ENCODE peak calls at places on chromosomes 3 and 15, in eight cellular contexts. Q is OCI-LY7, T is mammary epithelial cell, P is hepatocyte, A is DND-41, H is PC-9, V is GM12878, R is neural progenitor cell. N is an unnamed sample.

GRCh38 chr15:62739507-62739906 is 303.0 kb upstream of the TPM1 start:
- DNase-seq in T (peak; percentile 60), P (no peak), H (peak; percentile 63), Q (no peak), R (no peak), V (no peak), A (no peak), N (peak; percentile 70)

GRCh38 chr3:51946796-51947195 is 4.6 kb downstream of the PARP3 start:
- DNase-seq in T (no peak), Q (no peak), H (no peak), V (no peak), P (no peak), R (no peak), A (no peak), N (no peak)

GRCh38 chr15:25735550-25736384 is 127.4 kb downstream of the ATP10A start:
- DNase-seq in T (no peak), Q (no peak), H (no peak), V (no peak), R (no peak), A (no peak), P (no peak), N (no peak)

GRCh38 chr3:184750684-184751083 is 38.8 kb upstream of the MAGEF1 start:
- DNase-seq in Q (no peak), H (no peak), T (no peak), R (no peak), A (no peak), V (no peak), P (no peak), N (no peak)

GRCh38 chr3:8460815-8461482 is 40.7 kb upstream of the LMCD1 start:
- DNase-seq in Q (no peak), R (no peak), A (no peak), P (no peak), H (no peak), V (no peak), T (peak; percentile 4), N (no peak)

GRCh38 chr3:19734453-19734852 is 199.6 kb downstream of the EFHB start:
- DNase-seq in T (no peak), R (no peak), V (no peak), A (no peak), P (no peak), Q (no peak), H (no peak), N (no peak)

GRCh38 chr3:24682141-24682547 is 187.5 kb upstream of the THRB start:
- DNase-seq in T (peak; percentile 69), R (no peak), H (no peak), P (peak; percentile 34), V (no peak), Q (no peak), A (no peak), N (peak; percentile 30)

GRCh38 chr3:46926039-46926438 is 48.5 kb downstream of the PTH1R start:
- DNase-seq in A (no peak), P (peak; percentile 60), T (no peak), R (no peak), V (no peak), Q (no peak), H (no peak), N (no peak)

GRCh38 chr3:101852315-101852714 is 3.0 kb downstream of the NFKBIZ start:
- DNase-seq in R (no peak), T (no peak), V (no peak), H (no peak), P (no peak), A (no peak), Q (no peak), N (no peak)

GRCh38 chr15:80844011-80844732 is 65.0 kb downstream of the CEMIP start:
- DNase-seq in H (peak; percentile 91), P (no peak), A (no peak), V (no peak), T (peak; percentile 67), Q (no peak), R (no peak), N (peak; percentile 86)

DNA sequence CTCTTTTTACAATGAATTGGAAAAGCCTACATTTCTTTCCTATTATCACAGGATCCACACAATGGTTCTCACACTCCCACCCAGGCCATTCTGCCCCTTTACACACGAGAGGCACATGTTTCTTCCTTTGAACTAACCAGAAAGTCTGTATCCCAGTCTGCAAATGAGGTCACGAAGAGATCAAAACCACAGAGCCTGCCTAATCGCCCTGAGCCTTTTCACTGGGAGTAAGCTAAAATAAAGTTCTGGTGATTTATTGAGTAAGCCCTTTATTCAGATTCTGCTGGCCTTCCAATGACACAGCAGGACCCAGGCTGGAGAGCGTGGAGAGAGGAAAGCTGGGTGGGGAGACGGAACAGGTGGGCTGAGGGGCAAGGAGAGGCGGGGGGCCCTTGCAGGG is 78.7 kb downstream of the ATP1B3 start:
- DNase-seq in V (no peak), Q (no peak), P (no peak), A (peak; percentile 39), T (no peak), H (no peak), R (peak; percentile 57), N (no peak)
- H4K20me1 ChIP-seq in V (no peaks in the 10 kb centered on the region), Q (no peaks in the 10 kb centered on the region), P (no peaks in the 10 kb centered on the region), A (peaks cover 3% of the 10 kb centered on the region), T (no peaks in the 10 kb centered on the region), H (no peaks in the 10 kb centered on the region), R (peaks cover 19% of the 10 kb centered on the region), N (no peaks in the 10 kb centered on the region)

GRCh38 chr15:89406756-89407650 is 72.4 kb upstream of the POLG start:
- DNase-seq in V (no peak), R (peak; percentile 72), T (no peak), Q (no peak), P (no peak), H (no peak), A (no peak), N (no peak)

GRCh38 chr15:89409184-89409992 is 74.8 kb upstream of the POLG start:
- DNase-seq in P (no peak), Q (no peak), H (peak; percentile 11), A (no peak), R (peak; percentile 56), V (no peak), T (no peak), N (no peak)

GRCh38 chr15:89404023-89404422 is 69.4 kb upstream of the POLG start:
- DNase-seq in A (no peak), P (no peak), Q (no peak), V (no peak), H (no peak), T (no peak), R (no peak), N (no peak)

GRCh38 chr15:89408512-89409183 is 74.0 kb upstream of the POLG start:
- DNase-seq in P (no peak), T (no peak), R (peak; percentile 27), A (no peak), Q (no peak), V (no peak), H (peak; percentile 3), N (no peak)

DNA sequence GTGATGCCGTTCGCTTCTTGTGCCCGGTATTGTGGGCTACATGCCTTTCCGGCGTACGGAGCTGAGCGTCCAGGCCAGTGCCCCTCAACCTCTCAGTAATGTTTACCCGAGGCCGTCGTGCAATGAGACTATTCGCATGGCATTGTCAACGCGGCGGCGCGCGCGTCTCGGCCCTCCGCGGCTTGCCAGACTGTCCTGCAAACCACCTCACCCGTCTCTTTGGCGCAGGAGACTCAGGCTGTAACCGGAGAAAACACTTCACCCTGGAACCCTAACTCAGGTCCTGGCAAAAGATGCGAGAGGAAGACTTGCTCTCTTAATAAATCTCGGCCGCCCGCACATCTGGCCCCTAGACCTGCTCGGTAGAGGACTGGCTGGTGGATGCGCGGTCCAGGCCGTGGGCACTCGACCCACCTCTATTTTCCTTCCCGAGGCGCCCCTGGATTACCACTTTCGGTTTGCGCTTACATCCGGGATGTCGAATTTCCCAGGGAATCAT is 71.6 kb upstream of the POLG start:
- DNase-seq in P (no peak), A (no peak), R (peak; percentile 30), V (no peak), H (peak; percentile 6), Q (no peak), T (no peak), N (no peak)
- H4K20me1 ChIP-seq in P (no peaks in the 10 kb centered on the region), A (no peaks in the 10 kb centered on the region), R (peaks cover 93% of the 10 kb centered on the region), V (peaks cover 2% of the 10 kb centered on the region), H (no peaks in the 10 kb centered on the region), Q (no peaks in the 10 kb centered on the region), T (peaks cover 2% of the 10 kb centered on the region), N (no peaks in the 10 kb centered on the region)

DNA sequence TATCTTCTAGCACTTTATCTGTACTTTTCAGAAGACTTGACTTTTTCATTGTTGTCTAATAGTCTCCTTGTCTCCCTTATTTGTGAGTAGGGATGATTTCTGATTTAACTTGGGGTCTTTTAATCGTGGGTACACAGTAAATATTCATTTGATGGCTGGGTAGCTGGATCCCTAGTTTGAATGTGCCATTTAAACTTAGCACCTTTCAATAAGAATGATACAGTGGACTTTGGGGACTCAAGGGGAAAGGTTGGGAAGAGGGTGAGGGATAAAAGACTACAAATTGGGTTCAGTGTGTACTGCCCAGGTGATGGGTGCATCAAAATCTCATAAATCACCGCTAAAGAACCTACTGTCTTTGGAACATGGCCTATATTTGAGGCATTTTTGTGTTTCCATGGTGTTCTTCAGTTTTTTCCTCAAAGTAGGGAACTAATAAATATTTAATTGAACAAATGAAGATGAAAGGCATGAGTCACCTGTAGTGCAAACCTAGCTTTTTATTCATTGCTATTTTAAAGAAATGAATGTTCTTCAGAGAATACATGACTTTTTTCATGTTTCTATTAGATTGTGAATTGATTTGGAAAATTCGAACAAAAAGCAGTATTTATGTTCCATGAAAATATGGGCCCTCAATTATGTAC is 12.1 kb downstream of the FNDC3B start:
- DNase-seq in A (no peak), R (no peak), P (no peak), T (no peak), V (no peak), Q (no peak), H (no peak), N (no peak)
- H4K20me1 ChIP-seq in A (no peaks in the 10 kb centered on the region), R (peaks cover 49% of the 10 kb centered on the region), P (peaks cover 84% of the 10 kb centered on the region), T (no peaks in the 10 kb centered on the region), V (no peaks in the 10 kb centered on the region), Q (peaks cover 6% of the 10 kb centered on the region), H (peaks cover 97% of the 10 kb centered on the region), N (peaks cover 62% of the 10 kb centered on the region)

DNA sequence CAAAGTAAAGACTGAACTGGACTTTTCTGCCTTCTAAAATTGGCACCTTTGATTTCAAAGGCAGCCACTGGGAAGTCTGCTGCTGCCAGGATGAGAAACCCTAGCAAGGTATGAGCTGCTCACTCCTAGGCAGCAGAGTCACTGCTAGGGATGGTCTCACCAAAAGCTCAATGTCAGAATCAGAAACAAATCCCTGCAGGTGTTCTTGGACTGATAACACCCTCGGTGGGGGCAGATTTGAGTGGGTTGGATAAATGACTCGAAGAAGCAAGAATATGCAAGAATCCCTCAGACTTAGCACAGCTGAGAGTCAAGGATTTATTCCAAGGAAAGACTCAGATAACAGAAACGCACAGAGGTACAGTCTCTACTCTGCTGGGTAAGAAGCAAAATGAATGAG is 90.4 kb downstream of the PRICKLE2 start:
- DNase-seq in R (no peak), T (no peak), A (no peak), V (no peak), P (no peak), Q (no peak), H (no peak), N (no peak)
- H4K20me1 ChIP-seq in R (no peaks in the 10 kb centered on the region), T (no peaks in the 10 kb centered on the region), A (no peaks in the 10 kb centered on the region), V (no peaks in the 10 kb centered on the region), P (no peaks in the 10 kb centered on the region), Q (no peaks in the 10 kb centered on the region), H (no peaks in the 10 kb centered on the region), N (no peaks in the 10 kb centered on the region)

DNA sequence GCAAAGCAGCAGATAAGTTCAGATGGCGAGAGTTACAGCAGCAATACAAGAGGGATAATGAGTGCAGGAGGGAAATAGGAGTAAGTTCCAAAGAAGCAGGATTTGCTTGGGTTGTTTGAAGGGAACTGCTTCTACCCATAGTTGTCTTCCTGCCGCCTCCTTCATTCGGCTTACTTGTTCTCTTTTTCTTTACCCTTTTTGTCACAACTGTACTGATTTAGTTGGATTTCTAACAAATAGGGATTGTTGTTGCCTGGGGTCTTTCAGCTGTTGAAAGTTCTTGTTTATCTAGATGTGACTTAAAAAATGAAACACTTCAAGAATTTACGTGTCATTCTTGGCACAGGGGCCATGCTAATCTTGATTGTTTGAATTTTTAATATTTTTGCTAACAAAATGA is 25.9 kb downstream of the MORF4L1 start:
- DNase-seq in V (no peak), R (no peak), H (no peak), T (no peak), P (no peak), A (no peak), Q (no peak), N (no peak)
- H4K20me1 ChIP-seq in V (no peaks in the 10 kb centered on the region), R (peaks cover 79% of the 10 kb centered on the region), H (peaks cover 61% of the 10 kb centered on the region), T (no peaks in the 10 kb centered on the region), P (peaks cover 85% of the 10 kb centered on the region), A (peaks cover 12% of the 10 kb centered on the region), Q (peaks cover 4% of the 10 kb centered on the region), N (peaks cover 8% of the 10 kb centered on the region)

N was measured in PC-3.